ENCODE peak calls at places on chromosome 14, in eight cellular contexts. U is upper lobe of left lung, T is endothelial cell of umbilical vein, I is prostate gland, W is suprapubic skin, K is stomach, F is Panc1, G is HCT116. Z is an unnamed sample.
A peak's percentile ranks its signal among the peaks of the same experiment; 100 is the strongest.

GRCh38 chr14:53090853-53091252 is 62.3 kb downstream of the DDHD1 start:
- DNase-seq in I (no peak), W (no peak), K (no peak), G (no peak), F (no peak), T (no peak), U (no peak), Z (no peak)

GRCh38 chr14:102822311-102822863 is 45.1 kb downstream of the TRAF3 start:
- DNase-seq in I (no peak), K (no peak), U (no peak), T (peak; percentile 15), F (no peak), G (no peak), W (no peak), Z (no peak)

GRCh38 chr14:54893151-54893760 is 9.4 kb downstream of the GCH1 start:
- DNase-seq in T (peak; percentile 77), K (no peak), F (no peak), W (no peak), G (peak; percentile 39), I (no peak), U (no peak), Z (no peak)

GRCh38 chr14:75306917-75307699 is 28.5 kb downstream of the FOS start:
- DNase-seq in T (no peak), I (no peak), U (no peak), G (peak; percentile 26), K (no peak), W (peak; percentile 42), F (no peak), Z (no peak)

GRCh38 chr14:98507269-98507668 is 764.7 kb downstream of the BCL11B start:
- DNase-seq in K (no peak), W (no peak), G (no peak), U (no peak), I (no peak), F (no peak), T (no peak), Z (no peak)

GRCh38 chr14:79614443-79614842 is 596.9 kb downstream of the DIO2 start:
- DNase-seq in K (no peak), W (no peak), U (no peak), G (no peak), T (no peak), I (no peak), F (no peak), Z (no peak)

GRCh38 chr14:83463500-83464098 is 1929.9 kb upstream of the SEL1L start:
- DNase-seq in G (no peak), I (peak; percentile 15), U (no peak), W (no peak), T (peak; percentile 46), K (peak; percentile 29), F (no peak), Z (no peak)

GRCh38 chr14:97709552-97709951 is 912.4 kb downstream of the VRK1 start:
- DNase-seq in F (no peak), K (no peak), U (no peak), I (no peak), W (no peak), T (no peak), G (no peak), Z (peak; percentile 83)

GRCh38 chr14:95191445-95192199 is 34.3 kb upstream of the DICER1 start:
- DNase-seq in U (peak; percentile 56), G (no peak), T (no peak), F (no peak), W (no peak), I (no peak), K (no peak), Z (no peak)

GRCh38 chr14:106876711-106877110 is 1350.3 kb downstream of the TMEM121 start:
- DNase-seq in G (no peak), I (no peak), T (no peak), F (no peak), U (no peak), K (no peak), W (no peak), Z (no peak)

GRCh38 chr14:104150201-104151027 is 12.0 kb downstream of the KIF26A start:
- DNase-seq in I (no peak), U (peak; percentile 48), G (no peak), T (no peak), K (no peak), F (no peak), W (no peak), Z (no peak)

GRCh38 chr14:29016050-29016900 is 249.7 kb downstream of the FOXG1 start:
- DNase-seq in W (no peak), I (no peak), U (no peak), T (peak; percentile 60), K (no peak), F (peak; percentile 5), G (no peak), Z (no peak)

GRCh38 chr14:32468955-32469354 is 139.9 kb downstream of the AKAP6 start:
- DNase-seq in K (no peak), T (peak; percentile 79), U (no peak), G (no peak), W (no peak), F (no peak), I (peak; percentile 35), Z (no peak)

GRCh38 chr14:61308198-61308597 is 13.2 kb upstream of the PRKCH start:
- DNase-seq in K (no peak), I (no peak), G (no peak), F (no peak), U (no peak), T (peak; percentile 96), W (no peak), Z (no peak)
- TF ChIP-seq POLR2AphosphoS5 in K (no peak), I (no peak), G (no peak), F (no peak), U (no peak), T (peak; percentile 91), W (no peak), Z (no peak)

DNA sequence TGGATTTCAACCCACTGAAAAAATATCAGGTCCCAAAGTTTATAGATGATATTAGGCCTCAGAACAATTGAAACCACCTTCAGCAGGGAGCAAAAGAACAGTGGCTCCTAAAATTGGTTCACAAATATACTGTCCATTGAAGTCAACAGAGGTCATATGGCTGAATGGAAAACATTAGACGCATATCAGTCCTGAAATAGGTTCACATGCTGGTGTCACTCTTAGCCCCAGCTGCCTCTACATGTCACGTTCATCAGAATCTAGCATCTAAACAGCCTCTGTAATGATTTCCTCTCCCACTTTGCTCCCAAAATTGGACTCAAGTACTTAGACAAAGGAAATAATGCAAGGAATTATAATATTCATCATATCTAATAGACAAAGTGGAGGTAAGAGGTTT is 8.7 kb downstream of the FLRT2 start:
- DNase-seq in F (no peak), W (no peak), G (no peak), T (no peak), I (no peak), K (no peak), U (no peak), Z (no peak)
- H3K27ac ChIP-seq in F (no peak overlapping the region), W (no peak overlapping the region), G (no peak overlapping the region), T (no peak overlapping the region), I (no peak overlapping the region), K (no peak overlapping the region), U (no peak overlapping the region), Z (no peak overlapping the region)

GRCh38 chr14:82354126-82354525 is 820.5 kb upstream of the SEL1L start:
- DNase-seq in K (no peak), G (no peak), F (no peak), W (no peak), I (no peak), U (no peak), T (no peak), Z (no peak)
- TF ChIP-seq POLR2AphosphoS5 in K (no peak), G (no peak), F (no peak), W (no peak), I (no peak), U (no peak), T (no peak), Z (no peak)

DNA sequence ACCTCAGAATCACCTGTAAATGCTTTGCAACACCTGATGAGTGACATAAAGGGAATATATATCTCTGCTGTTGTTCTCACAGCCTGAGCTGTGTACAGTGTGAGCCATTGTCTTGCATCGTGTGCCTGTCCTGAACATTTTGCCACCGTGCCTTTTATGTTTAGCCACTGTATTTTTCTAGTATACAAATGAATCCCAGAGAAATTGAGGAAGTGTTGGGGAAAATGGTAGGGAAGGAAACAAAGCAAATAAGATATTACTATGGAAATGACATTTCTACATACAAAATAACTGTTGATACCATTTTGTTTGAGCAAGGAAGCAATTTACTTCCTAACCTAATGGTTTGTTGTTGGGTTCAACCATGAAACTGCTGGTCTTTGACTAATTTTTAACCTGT is 5.5 kb downstream of the PSMA6 start:
- DNase-seq in F (no peak), U (no peak), K (no peak), W (no peak), T (no peak), I (no peak), G (no peak), Z (no peak)
- H3K27ac ChIP-seq in F (no peak overlapping the region), U (peak overlapping the region; percentile 57), K (no peak overlapping the region), W (no peak overlapping the region), T (no peak overlapping the region), I (no peak overlapping the region), G (no peak overlapping the region), Z (no peak overlapping the region)

GRCh38 chr14:105452963-105453362 is 21.7 kb upstream of the CRIP2 start:
- DNase-seq in T (no peak), F (no peak), G (no peak), U (peak; percentile 76), W (no peak), K (no peak), I (no peak), Z (no peak)

GRCh38 chr14:105449276-105450122 is 25.1 kb upstream of the CRIP2 start:
- DNase-seq in U (peak; percentile 85), I (no peak), W (no peak), F (no peak), T (no peak), K (no peak), G (no peak), Z (no peak)

GRCh38 chr14:105448706-105449111 is 25.9 kb upstream of the CRIP2 start:
- DNase-seq in G (no peak), I (peak; percentile 47), K (peak; percentile 78), U (peak; percentile 93), F (peak; percentile 7), T (peak; percentile 74), W (no peak), Z (peak; percentile 90)

GRCh38 chr14:105450123-105450505 is 24.5 kb upstream of the CRIP2 start:
- DNase-seq in U (peak; percentile 59), T (no peak), K (no peak), I (no peak), W (no peak), F (no peak), G (no peak), Z (no peak)

GRCh38 chr14:105450864-105451720 is 23.5 kb upstream of the CRIP2 start:
- DNase-seq in I (no peak), K (no peak), F (no peak), G (no peak), U (peak; percentile 72), T (no peak), W (no peak), Z (no peak)
- TF ChIP-seq POLR2AphosphoS5 in I (no peak), K (no peak), F (no peak), G (no peak), U (no peak), T (no peak), W (no peak), Z (no peak)

Z was measured in spleen.